ENCODE peak calls at places on chromosome 3, in five cellular contexts. One of them, this sample, is unnamed.

GRCh38 chr3:12993623-12994356 is 79.4 kb downstream of the IQSEC1 start:
- DNase-seq in endothelial cell: peak; percentile 40
- DNase-seq in activated CD8-positive, alpha-beta memory T cell treated with anti-CD3 and anti-CD28 coated beads for 24 hours: peak; percentile 70
- DNase-seq in NCI-H2081: no peak
- DNase-seq in foreskin fibroblast: no peak
- DNase-seq in this sample: no peak

GRCh38 chr3:64600246-64600645 is 87.6 kb downstream of the ADAMTS9 start:
- DNase-seq in endothelial cell: no peak
- DNase-seq in activated CD8-positive, alpha-beta memory T cell treated with anti-CD3 and anti-CD28 coated beads for 24 hours: no peak
- DNase-seq in NCI-H2081: no peak
- DNase-seq in foreskin fibroblast: no peak
- DNase-seq in this sample: no peak

GRCh38 chr3:100880072-100880471 is 113.1 kb downstream of the ABI3BP start:
- DNase-seq in endothelial cell: no peak
- DNase-seq in activated CD8-positive, alpha-beta memory T cell treated with anti-CD3 and anti-CD28 coated beads for 24 hours: no peak
- DNase-seq in NCI-H2081: no peak
- DNase-seq in foreskin fibroblast: no peak
- DNase-seq in this sample: no peak

GRCh38 chr3:69324362-69325025 is 61.4 kb downstream of the FRMD4B start:
- DNase-seq in endothelial cell: peak; percentile 17
- DNase-seq in activated CD8-positive, alpha-beta memory T cell treated with anti-CD3 and anti-CD28 coated beads for 24 hours: no peak
- DNase-seq in NCI-H2081: no peak
- DNase-seq in foreskin fibroblast: no peak
- DNase-seq in this sample: no peak

GRCh38 chr3:49279376-49279775 is 2.3 kb upstream of the C3orf62 start:
- DNase-seq in endothelial cell: no peak
- DNase-seq in activated CD8-positive, alpha-beta memory T cell treated with anti-CD3 and anti-CD28 coated beads for 24 hours: no peak
- DNase-seq in NCI-H2081: no peak
- DNase-seq in foreskin fibroblast: peak; percentile 12
- DNase-seq in this sample: no peak

GRCh38 chr3:132730891-132731580 is 8.8 kb upstream of the NPHP3 start:
- DNase-seq in endothelial cell: peak; percentile 33
- DNase-seq in activated CD8-positive, alpha-beta memory T cell treated with anti-CD3 and anti-CD28 coated beads for 24 hours: no peak
- DNase-seq in NCI-H2081: peak; percentile 44
- DNase-seq in foreskin fibroblast: peak; percentile 33
- DNase-seq in this sample: no peak

GRCh38 chr3:51141573-51141972 is 243.5 kb upstream of the MANF start:
- DNase-seq in endothelial cell: no peak
- DNase-seq in activated CD8-positive, alpha-beta memory T cell treated with anti-CD3 and anti-CD28 coated beads for 24 hours: no peak
- DNase-seq in NCI-H2081: no peak
- DNase-seq in foreskin fibroblast: no peak
- DNase-seq in this sample: no peak

GRCh38 chr3:127690823-127691452 is 18.2 kb downstream of the ABTB1 start:
- DNase-seq in endothelial cell: peak; percentile 68
- DNase-seq in activated CD8-positive, alpha-beta memory T cell treated with anti-CD3 and anti-CD28 coated beads for 24 hours: no peak
- DNase-seq in NCI-H2081: peak; percentile 21
- DNase-seq in foreskin fibroblast: peak; percentile 60
- DNase-seq in this sample: no peak